ENCODE peak calls at places on chromosomes 1 and 21, in ten cellular contexts. O, Q, V, U, R, N, E, T, A and S are unnamed samples.

GRCh38 chr1:243944429-243945160 is 94.6 kb upstream of the AKT3 start:
- DNase-seq in O (no peak), Q (peak; percentile 88), V (no peak), U (no peak), R (peak; percentile 59), N (no peak), E (peak; percentile 22), T (no peak), A (no peak), S (no peak)

GRCh38 chr1:81304187-81304586 is 496.5 kb upstream of the ADGRL2 start:
- DNase-seq in O (no peak), Q (no peak), V (no peak), U (no peak), R (peak; percentile 38), N (no peak), E (peak; percentile 52), T (no peak), A (peak; percentile 79), S (no peak)

GRCh38 chr1:152067150-152067549 is 21.7 kb downstream of the TCHHL1 start:
- DNase-seq in O (no peak), Q (no peak), V (no peak), U (no peak), R (no peak), N (no peak), E (no peak), T (no peak), A (no peak), S (no peak)

GRCh38 chr1:235060607-235061470 is 67.8 kb downstream of the TOMM20 start:
- DNase-seq in O (no peak), Q (no peak), V (no peak), U (no peak), R (peak; percentile 43), N (peak; percentile 76), E (no peak), T (no peak), A (peak; percentile 79), S (no peak)

GRCh38 chr1:198776602-198777029 is 137.8 kb downstream of the PTPRC start:
- DNase-seq in O (no peak), Q (no peak), V (peak; percentile 69), U (peak; percentile 25), R (peak; percentile 94), N (no peak), E (peak; percentile 97), T (peak; percentile 68), A (peak; percentile 87), S (no peak)

GRCh38 chr1:61055110-61055614 is 27.2 kb upstream of the NFIA start:
- DNase-seq in O (no peak), Q (no peak), V (no peak), U (no peak), R (peak; percentile 44), N (no peak), E (no peak), T (no peak), A (peak; percentile 26), S (no peak)

GRCh38 chr1:226990133-226990716 is 50.1 kb downstream of the COQ8A start:
- DNase-seq in O (peak; percentile 44), Q (no peak), V (no peak), U (peak; percentile 41), R (peak; percentile 59), N (peak; percentile 67), E (peak; percentile 9), T (peak; percentile 90), A (no peak), S (no peak)

GRCh38 chr21:39502631-39503030 is 50.9 kb downstream of the SH3BGR start:
- DNase-seq in O (no peak), Q (no peak), V (no peak), U (no peak), R (no peak), N (no peak), E (no peak), T (no peak), A (no peak), S (no peak)

GRCh38 chr1:85605519-85606413 is 25.2 kb downstream of the CCN1 start:
- DNase-seq in O (no peak), Q (peak; percentile 51), V (no peak), U (no peak), R (no peak), N (no peak), E (no peak), T (no peak), A (peak; percentile 60), S (no peak)

GRCh38 chr1:85602536-85602935 is 22.0 kb downstream of the CCN1 start:
- DNase-seq in O (no peak), Q (no peak), V (no peak), U (no peak), R (no peak), N (no peak), E (no peak), T (no peak), A (no peak), S (no peak)

GRCh38 chr1:85601930-85602329 is 21.4 kb downstream of the CCN1 start:
- DNase-seq in O (no peak), Q (no peak), V (no peak), U (no peak), R (no peak), N (no peak), E (no peak), T (no peak), A (no peak), S (no peak)

GRCh38 chr1:85604598-85604997 is 24.0 kb downstream of the CCN1 start:
- DNase-seq in O (no peak), Q (no peak), V (no peak), U (no peak), R (no peak), N (no peak), E (no peak), T (no peak), A (no peak), S (no peak)

DNA sequence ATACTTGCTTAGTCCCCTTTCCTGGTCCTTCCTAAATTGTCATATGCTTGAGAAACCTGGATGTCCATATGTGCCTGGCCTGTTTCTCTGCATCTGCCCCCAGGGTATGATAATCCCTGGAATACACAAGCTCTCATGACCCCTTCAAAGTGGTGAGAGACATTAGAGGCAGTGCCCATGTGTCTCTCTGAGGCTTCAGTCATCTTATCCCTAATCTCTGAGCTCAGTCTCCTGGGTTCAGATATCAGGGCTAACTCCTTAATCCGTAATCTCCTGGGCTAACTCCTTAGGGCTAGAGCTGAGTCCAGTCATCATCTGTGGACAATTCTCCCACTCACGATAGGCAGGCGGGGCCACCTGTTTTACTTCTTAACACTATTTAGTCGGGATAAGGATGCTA is 22.5 kb downstream of the CCN1 start:
- DNase-seq in O (no peak), Q (no peak), V (no peak), U (no peak), R (no peak), N (no peak), E (no peak), T (no peak), A (no peak), S (no peak)
- H3K27ac ChIP-seq in O (no peak overlapping the region), Q (peak overlapping the region; percentile 92), V (no peak overlapping the region), U (no peak overlapping the region), R (no peak overlapping the region), N (no peak overlapping the region), E (no peak overlapping the region), T (no peak overlapping the region), A (no peak overlapping the region), S (no peak overlapping the region)

DNA sequence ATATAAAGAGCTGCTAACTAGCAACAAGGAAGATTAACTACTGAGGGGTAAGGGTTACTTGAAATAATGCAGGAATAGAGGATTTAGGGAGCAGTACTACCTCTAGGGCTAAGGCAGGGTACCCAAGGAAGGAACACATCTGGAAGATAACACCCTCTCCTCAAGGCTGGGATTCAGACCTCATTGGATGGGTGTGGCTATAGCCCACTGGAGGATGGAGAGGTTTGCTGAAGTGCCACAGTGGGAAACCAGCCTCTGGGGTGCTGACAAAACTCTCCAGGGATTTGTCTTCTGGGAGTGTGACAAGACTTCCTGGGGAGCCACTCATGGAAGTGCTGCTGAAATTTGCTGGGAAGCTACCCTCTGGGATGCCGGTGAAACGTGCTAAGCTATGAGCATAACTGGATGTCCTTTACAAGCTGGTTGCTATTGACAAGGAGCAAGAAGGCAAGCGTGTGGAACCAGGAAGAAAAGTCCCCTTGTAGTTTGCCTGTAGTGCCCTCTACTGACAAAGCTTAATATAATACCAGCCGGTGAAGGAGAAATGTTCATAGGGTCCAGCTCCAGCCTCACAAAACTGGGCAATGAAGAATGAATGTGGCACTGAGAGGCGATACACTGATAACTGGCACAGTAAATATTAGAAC is 122.8 kb upstream of the USP24 start:
- DNase-seq in O (no peak), Q (peak; percentile 66), V (no peak), U (no peak), R (peak; percentile 80), N (no peak), E (peak; percentile 75), T (no peak), A (peak; percentile 72), S (peak; percentile 57)
- TF ChIP-seq CTCF in O (no peak), Q (no peak), V (peak; percentile 51), U (no peak), R (peak; percentile 53), N (peak; percentile 36), E (peak; percentile 75), T (peak; percentile 40), A (peak; percentile 72), S (no peak)

GRCh38 chr1:9425859-9426258 is 113.4 kb upstream of the SLC25A33 start:
- DNase-seq in O (no peak), Q (no peak), V (no peak), U (no peak), R (no peak), N (no peak), E (no peak), T (no peak), A (no peak), S (no peak)
- H3K4me3 ChIP-seq in O (no peak overlapping the region), Q (no peak overlapping the region), V (no peak overlapping the region), U (no peak overlapping the region), R (no peak overlapping the region), N (no peak overlapping the region), E (no peak overlapping the region), T (no peak overlapping the region), A (no peak overlapping the region), S (no peak overlapping the region)

GRCh38 chr1:231800071-231800470 is 173.5 kb downstream of the DISC1 start:
- DNase-seq in O (no peak), Q (no peak), V (no peak), U (no peak), R (peak; percentile 38), N (no peak), E (peak; percentile 62), T (no peak), A (peak; percentile 40), S (no peak)

GRCh38 chr1:231806623-231807470 is 180.3 kb downstream of the DISC1 start:
- DNase-seq in O (peak; percentile 31), Q (peak; percentile 55), V (peak; percentile 72), U (peak; percentile 15), R (peak; percentile 58), N (peak; percentile 51), E (peak; percentile 43), T (peak; percentile 74), A (peak; percentile 78), S (no peak)

GRCh38 chr1:231799363-231799986 is 172.9 kb downstream of the DISC1 start:
- DNase-seq in O (peak; percentile 39), Q (no peak), V (no peak), U (peak; percentile 12), R (peak; percentile 81), N (no peak), E (no peak), T (no peak), A (no peak), S (no peak)

GRCh38 chr1:231807498-231807897 is 180.9 kb downstream of the DISC1 start:
- DNase-seq in O (no peak), Q (no peak), V (no peak), U (no peak), R (no peak), N (no peak), E (no peak), T (no peak), A (no peak), S (no peak)

DNA sequence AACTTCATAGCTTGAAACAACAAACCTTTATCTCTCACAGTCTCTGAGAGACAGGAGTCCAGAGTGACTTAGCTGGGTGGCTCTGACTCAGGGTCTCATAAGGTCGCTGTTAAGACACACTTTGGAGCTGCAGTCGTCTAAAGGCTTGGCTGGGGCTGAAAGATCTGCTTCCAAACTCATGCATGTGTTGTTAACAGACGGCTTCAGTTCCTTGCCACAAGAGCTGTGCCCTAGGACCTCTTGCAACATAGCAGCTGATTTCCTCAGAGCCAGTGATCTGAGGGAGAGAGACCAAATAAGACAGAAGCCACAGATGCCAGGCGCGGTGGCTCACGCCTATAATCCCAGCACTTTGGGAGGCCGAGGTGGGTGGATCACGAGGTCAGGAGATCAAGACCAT is 176.8 kb downstream of the DISC1 start:
- DNase-seq in O (no peak), Q (no peak), V (no peak), U (peak; percentile 48), R (peak; percentile 82), N (no peak), E (peak; percentile 41), T (peak; percentile 65), A (no peak), S (no peak)
- H3K27ac ChIP-seq in O (no peak overlapping the region), Q (no peak overlapping the region), V (no peak overlapping the region), U (peak overlapping the region; percentile 42), R (no peak overlapping the region), N (no peak overlapping the region), E (no peak overlapping the region), T (no peak overlapping the region), A (no peak overlapping the region), S (no peak overlapping the region)